ENCODE peak calls at places on chromosomes 3 and 15, in five cellular contexts. One of them, this sample, is unnamed.

GRCh38 chr15:62933388-62933787 is 109.2 kb upstream of the TPM1 start:
- DNase-seq in stomach: no peak
- DNase-seq in IMR-90: peak; percentile 22
- DNase-seq in heart left ventricle: no peak
- DNase-seq in A549: no peak
- DNase-seq in this sample: no peak

GRCh38 chr3:132399054-132399929 is 18.0 kb upstream of the DNAJC13 start:
- DNase-seq in stomach: no peak
- DNase-seq in IMR-90: peak; percentile 68
- DNase-seq in heart left ventricle: no peak
- DNase-seq in A549: peak; percentile 34
- DNase-seq in this sample: peak; percentile 38

GRCh38 chr3:87435926-87436630 is 159.7 kb upstream of the POU1F1 start:
- DNase-seq in stomach: no peak
- DNase-seq in IMR-90: no peak
- DNase-seq in heart left ventricle: no peak
- DNase-seq in A549: no peak
- DNase-seq in this sample: no peak

GRCh38 chr3:172150268-172150667 is 110.9 kb downstream of the FNDC3B start:
- DNase-seq in stomach: no peak
- DNase-seq in IMR-90: no peak
- DNase-seq in heart left ventricle: no peak
- DNase-seq in A549: no peak
- DNase-seq in this sample: no peak

GRCh38 chr15:49135342-49135857 is 20.0 kb downstream of the COPS2 start:
- DNase-seq in stomach: no peak
- DNase-seq in IMR-90: peak; percentile 6
- DNase-seq in heart left ventricle: no peak
- DNase-seq in A549: no peak
- DNase-seq in this sample: no peak

GRCh38 chr15:101031203-101031602 is 112.0 kb downstream of the LRRK1 start:
- DNase-seq in stomach: peak; percentile 16
- DNase-seq in IMR-90: peak; percentile 32
- DNase-seq in heart left ventricle: no peak
- DNase-seq in A549: no peak
- DNase-seq in this sample: peak; percentile 11

GRCh38 chr3:101809178-101810022 is 30.4 kb downstream of the NXPE3 start:
- DNase-seq in stomach: no peak
- DNase-seq in IMR-90: peak; percentile 56
- DNase-seq in heart left ventricle: no peak
- DNase-seq in A549: no peak
- DNase-seq in this sample: peak; percentile 18

GRCh38 chr15:71701808-71702207 is 108.5 kb upstream of the NR2E3 start:
- DNase-seq in stomach: no peak
- DNase-seq in IMR-90: no peak
- DNase-seq in heart left ventricle: no peak
- DNase-seq in A549: no peak
- DNase-seq in this sample: no peak

GRCh38 chr3:40877651-40878463 is 321.4 kb upstream of the CTNNB1 start:
- DNase-seq in stomach: peak; percentile 81
- DNase-seq in IMR-90: no peak
- DNase-seq in heart left ventricle: peak; percentile 80
- DNase-seq in A549: no peak
- DNase-seq in this sample: peak; percentile 72

GRCh38 chr15:26050271-26050670 is 187.1 kb upstream of the ATP10A start:
- DNase-seq in stomach: no peak
- DNase-seq in IMR-90: no peak
- DNase-seq in heart left ventricle: no peak
- DNase-seq in A549: no peak
- DNase-seq in this sample: no peak

GRCh38 chr3:46316258-46316657 is 37.7 kb upstream of the CCR2 start:
- DNase-seq in stomach: no peak
- DNase-seq in IMR-90: no peak
- DNase-seq in heart left ventricle: no peak
- DNase-seq in A549: no peak
- DNase-seq in this sample: no peak

GRCh38 chr15:93319121-93319814 is 230.3 kb upstream of the RGMA start:
- DNase-seq in stomach: no peak
- DNase-seq in IMR-90: no peak
- DNase-seq in heart left ventricle: no peak
- DNase-seq in A549: no peak
- DNase-seq in this sample: no peak

GRCh38 chr3:158679547-158680000 is 7.1 kb upstream of the LXN start:
- DNase-seq in stomach: no peak
- DNase-seq in IMR-90: peak; percentile 63
- DNase-seq in heart left ventricle: no peak
- DNase-seq in A549: no peak
- DNase-seq in this sample: no peak

GRCh38 chr3:87370007-87370406 is 93.6 kb upstream of the POU1F1 start:
- DNase-seq in stomach: no peak
- DNase-seq in IMR-90: no peak
- DNase-seq in heart left ventricle: no peak
- DNase-seq in A549: no peak
- DNase-seq in this sample: no peak

GRCh38 chr3:169337541-169337940 is 326.0 kb downstream of the MECOM start:
- DNase-seq in stomach: no peak
- DNase-seq in IMR-90: no peak
- DNase-seq in heart left ventricle: no peak
- DNase-seq in A549: no peak
- DNase-seq in this sample: no peak

GRCh38 chr3:118987466-118987865 is 47.2 kb downstream of the IGSF11 start:
- DNase-seq in stomach: peak; percentile 69
- DNase-seq in IMR-90: peak; percentile 3
- DNase-seq in heart left ventricle: peak; percentile 52
- DNase-seq in A549: no peak
- DNase-seq in this sample: peak; percentile 95

GRCh38 chr15:76191539-76192244 is 119.6 kb downstream of the ETFA start:
- DNase-seq in stomach: no peak
- DNase-seq in IMR-90: no peak
- DNase-seq in heart left ventricle: no peak
- DNase-seq in A549: no peak
- DNase-seq in this sample: peak; percentile 61

GRCh38 chr3:29333520-29333919 is 52.6 kb downstream of the RBMS3 start:
- DNase-seq in stomach: no peak
- DNase-seq in IMR-90: peak; percentile 37
- DNase-seq in heart left ventricle: no peak
- DNase-seq in A549: no peak
- DNase-seq in this sample: no peak

GRCh38 chr3:112074006-112074405 is 12.2 kb upstream of the C3orf52 start:
- DNase-seq in stomach: no peak
- DNase-seq in IMR-90: peak; percentile 41
- DNase-seq in heart left ventricle: no peak
- DNase-seq in A549: no peak
- DNase-seq in this sample: no peak

GRCh38 chr15:80856400-80856799 is 77.2 kb downstream of the CEMIP start:
- DNase-seq in stomach: no peak
- DNase-seq in IMR-90: no peak
- DNase-seq in heart left ventricle: no peak
- DNase-seq in A549: peak; percentile 41
- DNase-seq in this sample: no peak

GRCh38 chr3:2838533-2839157 is 271.5 kb downstream of the IL5RA start:
- DNase-seq in stomach: no peak
- DNase-seq in IMR-90: no peak
- DNase-seq in heart left ventricle: no peak
- DNase-seq in A549: no peak
- DNase-seq in this sample: no peak

GRCh38 chr3:70096376-70097055 is 97.0 kb downstream of the SAMMSON start:
- DNase-seq in stomach: no peak
- DNase-seq in IMR-90: no peak
- DNase-seq in heart left ventricle: no peak
- DNase-seq in A549: no peak
- DNase-seq in this sample: no peak

GRCh38 chr3:134623615-134624245 is 27.1 kb downstream of the KY start:
- DNase-seq in stomach: peak; percentile 9
- DNase-seq in IMR-90: no peak
- DNase-seq in heart left ventricle: no peak
- DNase-seq in A549: no peak
- DNase-seq in this sample: no peak

GRCh38 chr3:41290736-41291135 is 91.4 kb downstream of the CTNNB1 start:
- DNase-seq in stomach: no peak
- DNase-seq in IMR-90: no peak
- DNase-seq in heart left ventricle: no peak
- DNase-seq in A549: no peak
- DNase-seq in this sample: no peak

GRCh38 chr15:86018679-86019078 is 61.0 kb upstream of the AGBL1 start:
- DNase-seq in stomach: no peak
- DNase-seq in IMR-90: no peak
- DNase-seq in heart left ventricle: no peak
- DNase-seq in A549: no peak
- DNase-seq in this sample: no peak

GRCh38 chr15:82533801-82534200 is 6.5 kb downstream of the RPS17 start:
- DNase-seq in stomach: no peak
- DNase-seq in IMR-90: no peak
- DNase-seq in heart left ventricle: no peak
- DNase-seq in A549: no peak
- DNase-seq in this sample: no peak

GRCh38 chr3:167225821-167226220 is 154.3 kb downstream of the ZBBX start:
- DNase-seq in stomach: no peak
- DNase-seq in IMR-90: no peak
- DNase-seq in heart left ventricle: no peak
- DNase-seq in A549: no peak
- DNase-seq in this sample: no peak

GRCh38 chr3:52973806-52974205 is 72.1 kb downstream of the SFMBT1 start:
- DNase-seq in stomach: no peak
- DNase-seq in IMR-90: peak; percentile 59
- DNase-seq in heart left ventricle: no peak
- DNase-seq in A549: no peak
- DNase-seq in this sample: no peak
- TF ChIP-seq CTCF in stomach: no peak
- TF ChIP-seq CTCF in IMR-90: no peak
- TF ChIP-seq CTCF in heart left ventricle: no peak
- TF ChIP-seq CTCF in A549: no peak
- TF ChIP-seq CTCF in this sample: no peak

GRCh38 chr3:71130516-71131384 is 452.8 kb downstream of the FOXP1 start:
- DNase-seq in stomach: peak; percentile 71
- DNase-seq in IMR-90: peak; percentile 83
- DNase-seq in heart left ventricle: peak; percentile 60
- DNase-seq in A549: no peak
- DNase-seq in this sample: peak; percentile 79
- TF ChIP-seq POLR2A in stomach: no peak
- TF ChIP-seq POLR2A in IMR-90: peak; percentile 64
- TF ChIP-seq POLR2A in heart left ventricle: no peak
- TF ChIP-seq POLR2A in A549: no peak
- TF ChIP-seq POLR2A in this sample: no peak

DNA sequence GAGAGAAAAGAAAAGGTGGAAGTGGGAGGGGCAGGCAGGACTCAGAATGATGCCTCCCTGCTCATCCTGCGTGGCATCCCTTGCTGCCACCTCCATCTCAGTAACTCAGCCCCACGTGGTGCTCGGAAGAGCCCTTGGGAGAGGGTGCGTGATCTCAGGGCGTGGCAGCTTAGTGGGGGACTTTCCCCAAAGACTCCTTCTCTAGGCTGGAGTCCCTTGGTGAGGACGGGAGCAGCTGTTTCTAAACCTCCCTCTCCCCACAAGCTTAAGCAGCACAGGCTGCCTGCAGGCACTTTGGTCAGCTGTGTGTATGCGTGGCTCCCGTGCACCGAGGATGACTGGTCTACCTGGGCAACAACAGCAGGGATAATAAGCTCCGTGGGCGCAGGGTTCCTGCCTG is 7.4 kb upstream of the ANPEP start:
- DNase-seq in stomach: no peak
- DNase-seq in IMR-90: no peak
- DNase-seq in heart left ventricle: no peak
- DNase-seq in A549: peak; percentile 66
- DNase-seq in this sample: no peak
- H3K4me3 ChIP-seq in stomach: no peak overlapping the region
- H3K4me3 ChIP-seq in IMR-90: no peak overlapping the region
- H3K4me3 ChIP-seq in heart left ventricle: no peak overlapping the region
- H3K4me3 ChIP-seq in A549: no peak overlapping the region
- H3K4me3 ChIP-seq in this sample: no peak overlapping the region

GRCh38 chr3:78140274-78140673 is 1100.4 kb downstream of the ROBO2 start:
- DNase-seq in stomach: no peak
- DNase-seq in IMR-90: peak; percentile 27
- DNase-seq in heart left ventricle: no peak
- DNase-seq in A549: no peak
- DNase-seq in this sample: no peak
- TF ChIP-seq CTCF in stomach: no peak
- TF ChIP-seq CTCF in IMR-90: peak; percentile 17
- TF ChIP-seq CTCF in heart left ventricle: no peak
- TF ChIP-seq CTCF in A549: no peak
- TF ChIP-seq CTCF in this sample: no peak

This sample was measured in testis.